ENCODE peak calls at places on chromosomes 7 and 10, in six cellular contexts. S, Y, T, O, G and H are unnamed samples.

GRCh38 chr7:17301491-17302101 is 3.1 kb downstream of the AHR start:
- DNase-seq in S (no peak), Y (no peak), T (no peak), O (peak), G (peak), H (peak)

GRCh38 chr7:89332026-89332425 is 536.5 kb upstream of the TEX47 start:
- DNase-seq in S (no peak), Y (no peak), T (no peak), O (no peak), G (no peak), H (no peak)

GRCh38 chr10:31602541-31603244 is 283.7 kb downstream of the ZEB1 start:
- DNase-seq in S (peak), Y (peak), T (peak), O (peak), G (peak), H (no peak)

GRCh38 chr10:16777473-16778370 is 39.5 kb downstream of the RSU1 start:
- DNase-seq in S (peak), Y (peak), T (no peak), O (peak), G (peak), H (peak)

GRCh38 chr10:93206652-93207051 is 133.0 kb downstream of the CYP26A1 start:
- DNase-seq in S (no peak), Y (peak), T (peak), O (no peak), G (peak), H (no peak)

GRCh38 chr7:64551375-64552142 is 11.3 kb downstream of the ZNF680 start:
- DNase-seq in S (no peak), Y (no peak), T (no peak), O (no peak), G (no peak), H (no peak)

GRCh38 chr10:99285846-99286245 is 43.3 kb upstream of the CNNM1 start:
- DNase-seq in S (no peak), Y (no peak), T (no peak), O (peak), G (peak), H (no peak)

GRCh38 chr7:130266258-130266960 is at the start of gene CPA2:
- DNase-seq in S (no peak), Y (no peak), T (no peak), O (no peak), G (no peak), H (no peak)

GRCh38 chr7:66739477-66739876 is 1.1 kb upstream of the RABGEF1 start:
- DNase-seq in S (no peak), Y (no peak), T (no peak), O (no peak), G (peak), H (peak)

GRCh38 chr10:110684800-110685446 is 40.8 kb downstream of the RBM20 start:
- DNase-seq in S (no peak), Y (no peak), T (peak), O (peak), G (peak), H (no peak)

GRCh38 chr7:44388089-44388970 is 62.9 kb upstream of the CAMK2B start:
- DNase-seq in S (no peak), Y (no peak), T (peak), O (no peak), G (no peak), H (no peak)

GRCh38 chr7:78095549-78095948 is 297.0 kb downstream of the PHTF2 start:
- DNase-seq in S (no peak), Y (peak), T (no peak), O (peak), G (peak), H (peak)

GRCh38 chr10:119643306-119644214 is 7.6 kb upstream of the BAG3 start:
- DNase-seq in S (no peak), Y (no peak), T (no peak), O (no peak), G (no peak), H (no peak)

GRCh38 chr10:11392776-11393175 is 218.7 kb downstream of the USP6NL start:
- DNase-seq in S (no peak), Y (no peak), T (no peak), O (no peak), G (no peak), H (no peak)

GRCh38 chr10:133474833-133475734 is 21.3 kb downstream of the SCART1 start:
- DNase-seq in S (no peak), Y (no peak), T (no peak), O (no peak), G (no peak), H (no peak)

GRCh38 chr7:120996333-120996982 is 7.9 kb downstream of the CPED1 start:
- DNase-seq in S (no peak), Y (no peak), T (no peak), O (peak), G (peak), H (no peak)

GRCh38 chr10:43234471-43235041 is 32.3 kb downstream of the RASGEF1A start:
- DNase-seq in S (no peak), Y (no peak), T (peak), O (no peak), G (no peak), H (no peak)

GRCh38 chr10:71868192-71868697 is 17.2 kb upstream of the PSAP start:
- DNase-seq in S (no peak), Y (no peak), T (no peak), O (peak), G (peak), H (peak)

GRCh38 chr10:74079914-74080590 is 70.6 kb downstream of the AP3M1 start:
- DNase-seq in S (no peak), Y (peak), T (no peak), O (peak), G (no peak), H (no peak)

GRCh38 chr7:12436896-12437535 is 33.4 kb upstream of the VWDE start:
- DNase-seq in S (peak), Y (peak), T (peak), O (peak), G (no peak), H (no peak)

GRCh38 chr10:52652431-52653220 is 120.0 kb downstream of the MBL2 start:
- DNase-seq in S (no peak), Y (peak), T (no peak), O (no peak), G (peak), H (no peak)

GRCh38 chr10:100519321-100520051 is at the start of gene SEC31B:
- DNase-seq in S (peak), Y (peak), T (peak), O (no peak), G (peak), H (peak)

GRCh38 chr10:131511391-131511790 is 199.9 kb upstream of the TCERG1L start:
- DNase-seq in S (no peak), Y (no peak), T (no peak), O (no peak), G (no peak), H (no peak)

GRCh38 chr10:110671788-110672579 is 27.8 kb downstream of the RBM20 start:
- DNase-seq in S (peak), Y (peak), T (peak), O (peak), G (peak), H (peak)

GRCh38 chr7:35253680-35254495 is at the start of gene TBX20:
- DNase-seq in S (no peak), Y (peak), T (peak), O (peak), G (peak), H (peak)

GRCh38 chr7:26291699-26292538 is at the start of gene SNX10:
- DNase-seq in S (peak), Y (peak), T (peak), O (no peak), G (peak), H (peak)

GRCh38 chr10:132247943-132248342 is 59.8 kb downstream of the STK32C start:
- DNase-seq in S (no peak), Y (no peak), T (no peak), O (no peak), G (no peak), H (no peak)

GRCh38 chr7:101511965-101512364 is 117.1 kb downstream of the MYL10 start:
- DNase-seq in S (no peak), Y (no peak), T (no peak), O (no peak), G (no peak), H (no peak)

GRCh38 chr7:152495867-152496266 is 60.1 kb upstream of the KMT2C start:
- DNase-seq in S (no peak), Y (no peak), T (no peak), O (no peak), G (no peak), H (no peak)

GRCh38 chr10:131641231-131641630 is 259.6 kb upstream of the PPP2R2D start:
- DNase-seq in S (no peak), Y (peak), T (no peak), O (no peak), G (no peak), H (no peak)

GRCh38 chr10:44380829-44381600 is 3.9 kb downstream of the CXCL12 start:
- DNase-seq in S (no peak), Y (peak), T (no peak), O (no peak), G (no peak), H (no peak)
- H2BK5ac ChIP-seq in S (no peak), Y (no peak), T (no peak), O (no peak), G (no peak), H (no peak)

GRCh38 chr10:103457896-103458583 is 660 bp downstream of the CALHM1 start:
- DNase-seq in S (no peak), Y (no peak), T (no peak), O (no peak), G (no peak), H (no peak)
- H2AK5ac ChIP-seq in S (peak), Y (no peak), T (no peak), O (no peak), G (no peak), H (no peak)

GRCh38 chr7:74338366-74339108 is 49.3 kb downstream of the CLIP2 start:
- DNase-seq in S (no peak), Y (no peak), T (no peak), O (no peak), G (no peak), H (no peak)

GRCh38 chr7:74344786-74345185 is 55.6 kb downstream of the CLIP2 start:
- DNase-seq in S (no peak), Y (no peak), T (no peak), O (no peak), G (no peak), H (no peak)

GRCh38 chr7:74344128-74344496 is 54.9 kb downstream of the CLIP2 start:
- DNase-seq in S (no peak), Y (no peak), T (no peak), O (peak), G (peak), H (no peak)

GRCh38 chr7:74345970-74346369 is 56.8 kb downstream of the CLIP2 start:
- DNase-seq in S (no peak), Y (no peak), T (no peak), O (no peak), G (no peak), H (no peak)

GRCh38 chr7:74343281-74344127 is 54.3 kb downstream of the CLIP2 start:
- DNase-seq in S (no peak), Y (no peak), T (no peak), O (peak), G (peak), H (peak)
- H3K27ac ChIP-seq in S (no peak), Y (no peak), T (no peak), O (peak), G (no peak), H (no peak)

GRCh38 chr7:746074-747061 is 19.3 kb upstream of the PRKAR1B start:
- DNase-seq in S (no peak), Y (no peak), T (no peak), O (no peak), G (no peak), H (no peak)

GRCh38 chr7:747186-747585 is 20.1 kb upstream of the PRKAR1B start:
- DNase-seq in S (no peak), Y (no peak), T (no peak), O (no peak), G (no peak), H (no peak)

GRCh38 chr7:742791-743190 is 15.7 kb upstream of the PRKAR1B start:
- DNase-seq in S (no peak), Y (no peak), T (no peak), O (no peak), G (no peak), H (no peak)

GRCh38 chr7:744854-745430 is 17.9 kb upstream of the PRKAR1B start:
- DNase-seq in S (no peak), Y (no peak), T (no peak), O (no peak), G (no peak), H (no peak)

DNA sequence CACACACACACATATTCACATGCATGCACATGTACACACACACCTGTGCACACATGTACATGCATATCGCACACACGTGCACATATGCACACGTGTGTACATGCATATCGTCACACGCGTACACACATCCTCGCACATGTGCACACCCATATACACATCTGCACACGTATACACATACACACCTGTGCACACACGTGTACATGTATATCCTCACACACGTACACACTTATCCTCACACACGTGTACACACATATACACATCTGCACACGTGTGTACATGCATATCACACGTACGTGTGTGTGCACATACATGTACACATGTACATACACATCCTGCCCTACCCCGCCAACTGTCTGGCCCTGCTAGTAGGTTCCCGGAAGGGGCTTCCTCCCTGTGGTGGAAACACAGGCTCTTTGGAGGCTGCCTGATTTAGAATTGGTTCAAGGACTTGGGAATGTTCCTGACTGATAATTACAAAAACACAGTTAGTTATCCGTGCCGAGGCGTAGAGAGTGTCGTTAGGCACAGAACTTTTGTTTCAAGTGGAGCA is 18.4 kb upstream of the PRKAR1B start:
- DNase-seq in S (no peak), Y (no peak), T (no peak), O (no peak), G (no peak), H (no peak)
- H2BK5ac ChIP-seq in S (no peak), Y (no peak), T (no peak), O (no peak), G (no peak), H (no peak)

GRCh38 chr7:134637934-134638719 is 8.5 kb upstream of the BPGM start:
- DNase-seq in S (no peak), Y (no peak), T (no peak), O (peak), G (no peak), H (peak)

GRCh38 chr7:134639061-134639460 is 7.6 kb upstream of the BPGM start:
- DNase-seq in S (no peak), Y (no peak), T (no peak), O (no peak), G (no peak), H (peak)

GRCh38 chr7:134640842-134641715 is 5.6 kb upstream of the BPGM start:
- DNase-seq in S (no peak), Y (no peak), T (no peak), O (peak), G (no peak), H (peak)

GRCh38 chr7:134637441-134637840 is 9.2 kb upstream of the BPGM start:
- DNase-seq in S (no peak), Y (no peak), T (no peak), O (no peak), G (no peak), H (peak)

DNA sequence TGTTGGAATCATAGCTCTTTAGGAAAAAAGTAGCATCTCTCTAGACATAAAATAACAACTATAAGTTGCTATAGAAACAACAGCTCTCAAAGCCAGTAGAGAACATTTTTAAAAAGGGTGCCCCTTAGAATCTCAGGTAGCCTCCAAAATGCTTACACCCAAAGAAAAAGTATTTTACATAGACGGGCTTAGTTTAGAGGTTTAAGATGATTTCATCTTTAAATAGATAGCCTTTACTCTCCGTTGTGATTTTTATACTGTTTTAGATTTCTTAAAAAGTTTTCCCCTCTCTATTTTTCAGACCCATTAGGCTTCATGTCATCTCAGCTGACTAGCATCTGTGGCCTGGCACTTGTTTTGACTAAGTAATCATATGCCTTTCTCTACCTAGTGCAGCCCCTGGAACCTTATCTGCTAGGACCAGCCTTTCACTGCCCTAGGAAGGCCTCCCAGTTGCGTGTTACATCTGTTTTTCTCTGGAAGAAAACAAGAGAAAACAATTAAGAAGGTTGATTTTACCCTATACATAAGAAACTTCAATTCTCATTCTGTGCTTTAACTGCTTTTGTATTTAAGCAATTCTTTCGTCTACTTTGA is 6.9 kb upstream of the BPGM start:
- DNase-seq in S (no peak), Y (no peak), T (no peak), O (no peak), G (no peak), H (no peak)
- H2AK5ac ChIP-seq in S (no peak), Y (no peak), T (no peak), O (no peak), G (no peak), H (no peak)

GRCh38 chr10:103564116-103564501 is 70.6 kb downstream of the NEURL1 start:
- DNase-seq in S (no peak), Y (no peak), T (no peak), O (no peak), G (no peak), H (no peak)
- H3K27ac ChIP-seq in S (no peak), Y (no peak), T (no peak), O (no peak), G (no peak), H (no peak)

DNA sequence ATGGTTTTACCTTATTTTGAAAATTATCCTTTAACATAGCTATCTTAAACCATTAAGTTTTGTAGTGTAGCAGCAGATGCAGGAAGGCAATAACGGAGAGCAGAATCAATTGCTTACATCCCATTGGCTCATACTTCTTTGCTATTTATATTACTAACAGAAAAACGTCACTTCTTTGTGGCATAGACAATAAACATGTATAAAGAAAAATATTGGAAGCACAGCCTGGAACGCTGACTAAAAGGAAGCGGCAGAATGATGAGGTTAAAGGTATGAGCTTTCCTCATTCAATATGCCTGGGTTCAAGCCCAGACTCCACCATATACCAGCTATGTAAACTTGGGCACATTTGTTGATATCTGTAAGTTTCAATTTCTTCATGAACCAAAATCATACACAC is 24.0 kb upstream of the BMPER start:
- DNase-seq in S (no peak), Y (no peak), T (no peak), O (no peak), G (no peak), H (no peak)
- H2BK5ac ChIP-seq in S (no peak), Y (no peak), T (no peak), O (no peak), G (no peak), H (no peak)

GRCh38 chr7:107232568-107233090 is 63.8 kb downstream of the HBP1 start:
- DNase-seq in S (no peak), Y (no peak), T (no peak), O (peak), G (peak), H (no peak)
- H2AK5ac ChIP-seq in S (no peak), Y (no peak), T (no peak), O (no peak), G (no peak), H (no peak)

DNA sequence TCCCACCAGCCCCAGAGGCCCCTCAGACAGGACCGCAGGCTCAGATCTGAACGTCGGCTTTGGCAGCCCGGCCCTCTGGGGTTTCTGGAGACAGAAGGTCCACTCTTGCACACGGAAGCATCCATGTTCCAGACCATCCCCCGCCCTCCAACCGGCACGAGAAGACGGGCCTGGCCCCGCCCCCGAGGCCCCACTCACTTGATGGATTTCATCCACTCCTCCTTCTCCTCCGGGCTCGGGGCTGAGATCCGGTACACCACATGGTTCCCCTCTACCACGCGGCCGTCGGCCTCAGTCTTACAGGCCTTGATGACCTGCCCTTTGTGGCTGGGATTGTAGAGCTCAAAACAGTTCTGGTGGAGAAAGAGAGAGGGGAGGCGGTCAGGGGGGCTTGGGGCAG is 107.3 kb downstream of the CYTH3 start:
- DNase-seq in S (no peak), Y (no peak), T (no peak), O (no peak), G (no peak), H (no peak)
- H3K27ac ChIP-seq in S (no peak), Y (no peak), T (no peak), O (no peak), G (no peak), H (no peak)

GRCh38 chr7:28685291-28685659 is 272.9 kb downstream of the TRIL start:
- DNase-seq in S (no peak), Y (no peak), T (no peak), O (no peak), G (no peak), H (no peak)
- H2BK5ac ChIP-seq in S (no peak), Y (no peak), T (no peak), O (no peak), G (peak), H (peak)